ENCODE peak calls at places on chromosomes 12 and 14, in five cellular contexts. H is trophoblast cell, L is neuronal stem cell, I is H9, S is mesenchymal stem cell. O is an unnamed sample.

GRCh38 chr14:22532345-22533056 is 56.5 kb downstream of the DAD1 start:
- DNase-seq in H (no peak), L (no peak), I (no peak), S (peak), O (no peak)

GRCh38 chr14:60642790-60643397 is 6.4 kb downstream of the SIX1 start:
- DNase-seq in H (no peak), L (peak), I (no peak), S (no peak), O (peak)

GRCh38 chr12:7190268-7191055 is 976 bp downstream of the PEX5 start:
- DNase-seq in H (no peak), L (no peak), I (peak), S (peak), O (no peak)

GRCh38 chr12:84056-84455 is 17.5 kb downstream of the IQSEC3 start:
- DNase-seq in H (no peak), L (no peak), I (peak), S (no peak), O (no peak)

GRCh38 chr14:38116895-38117294 is 90.8 kb upstream of the SSTR1 start:
- DNase-seq in H (no peak), L (no peak), I (no peak), S (no peak), O (no peak)

GRCh38 chr14:95117937-95118726 is 39.2 kb downstream of the DICER1 start:
- DNase-seq in H (no peak), L (no peak), I (no peak), S (no peak), O (no peak)

GRCh38 chr12:51441583-51441982 is 17.0 kb downstream of the SLC4A8 start:
- DNase-seq in H (no peak), L (no peak), I (no peak), S (peak), O (no peak)

GRCh38 chr12:28974166-28974565 is 174.9 kb upstream of the FAR2 start:
- DNase-seq in H (no peak), L (no peak), I (no peak), S (peak), O (no peak)

GRCh38 chr12:9751204-9752144 is 9.2 kb downstream of the CD69 start:
- DNase-seq in H (no peak), L (no peak), I (no peak), S (peak), O (no peak)

GRCh38 chr12:69468237-69469026 is 1.8 kb upstream of the FRS2 start:
- DNase-seq in H (peak), L (no peak), I (no peak), S (no peak), O (no peak)

GRCh38 chr12:19165446-19165845 is 35.9 kb downstream of the PLEKHA5 start:
- DNase-seq in H (no peak), L (no peak), I (no peak), S (no peak), O (no peak)

GRCh38 chr12:132466241-132467188 is 23.4 kb upstream of the FBRSL1 start:
- DNase-seq in H (no peak), L (no peak), I (no peak), S (no peak), O (no peak)

GRCh38 chr12:24838531-24838950 is 110.4 kb downstream of the BCAT1 start:
- DNase-seq in H (peak), L (no peak), I (no peak), S (peak), O (no peak)

GRCh38 chr14:22849212-22849819 is 12.9 kb downstream of the MMP14 start:
- DNase-seq in H (no peak), L (no peak), I (no peak), S (peak), O (no peak)

GRCh38 chr14:78341827-78342389 is 171.7 kb downstream of the NRXN3 start:
- DNase-seq in H (no peak), L (no peak), I (no peak), S (no peak), O (no peak)

GRCh38 chr14:84975503-84975902 is 554.4 kb upstream of the FLRT2 start:
- DNase-seq in H (no peak), L (no peak), I (no peak), S (no peak), O (no peak)

GRCh38 chr12:120249875-120250795 is 15.4 kb downstream of the PXN start:
- DNase-seq in H (no peak), L (no peak), I (peak), S (peak), O (no peak)

GRCh38 chr12:108613548-108613947 is 15.7 kb upstream of the TMEM119 start:
- DNase-seq in H (peak), L (no peak), I (no peak), S (peak), O (no peak)

GRCh38 chr14:48251290-48251689 is 575.9 kb upstream of the MDGA2 start:
- DNase-seq in H (no peak), L (no peak), I (no peak), S (no peak), O (no peak)

GRCh38 chr14:61749867-61750266 is 12.4 kb upstream of the SNAPC1 start:
- DNase-seq in H (no peak), L (no peak), I (no peak), S (peak), O (no peak)

DNA sequence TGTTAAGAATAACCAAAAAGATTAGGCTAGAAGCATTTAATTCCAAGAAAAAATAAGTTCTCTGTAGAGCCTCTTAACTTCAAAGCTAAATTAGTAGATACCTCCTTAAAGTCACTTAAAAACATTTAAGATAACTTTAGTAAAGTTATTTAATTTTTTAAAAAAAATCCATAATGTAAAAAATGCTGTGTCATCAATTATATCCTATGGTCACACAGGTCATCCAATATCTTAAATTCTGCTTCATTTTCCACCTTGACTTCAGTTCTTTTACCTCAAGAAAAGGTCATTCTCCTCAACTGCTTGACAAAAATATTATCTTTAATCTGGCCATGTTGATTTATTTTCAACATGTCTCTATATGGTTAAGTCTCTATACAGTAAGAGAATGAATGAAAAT is 274.3 kb downstream of the PRKD1 start:
- DNase-seq in H (no peak), L (no peak), I (no peak), S (no peak), O (no peak)
- H2BK12ac ChIP-seq in H (no peak), L (no peak), I (no peak), S (no peak), O (no peak)

GRCh38 chr14:90383731-90384542 is 12.9 kb upstream of the CALM1 start:
- DNase-seq in H (peak), L (peak), I (peak), S (peak), O (no peak)

GRCh38 chr14:90381011-90381790 is 15.6 kb upstream of the CALM1 start:
- DNase-seq in H (no peak), L (no peak), I (no peak), S (peak), O (no peak)

GRCh38 chr14:90383126-90383730 is 13.6 kb upstream of the CALM1 start:
- DNase-seq in H (peak), L (peak), I (peak), S (peak), O (peak)

GRCh38 chr14:90381999-90382451 is 14.8 kb upstream of the CALM1 start:
- DNase-seq in H (no peak), L (no peak), I (peak), S (no peak), O (no peak)

GRCh38 chr14:90382491-90383125 is 14.2 kb upstream of the CALM1 start:
- DNase-seq in H (peak), L (no peak), I (no peak), S (peak), O (no peak)
- H2BK5ac ChIP-seq in H (peak), L (peak), I (no peak), S (peak), O (peak)

GRCh38 chr14:67831122-67831521 is 11.5 kb downstream of the RAD51B start:
- DNase-seq in H (no peak), L (no peak), I (no peak), S (no peak), O (no peak)
- H2BK12ac ChIP-seq in H (no peak), L (no peak), I (no peak), S (no peak), O (no peak)

GRCh38 chr12:76546889-76547288 is 12.7 kb downstream of the OSBPL8 start:
- DNase-seq in H (no peak), L (peak), I (no peak), S (no peak), O (no peak)
- H2BK5ac ChIP-seq in H (no peak), L (no peak), I (no peak), S (no peak), O (no peak)

GRCh38 chr12:33000016-33000415 is 103.4 kb upstream of the PKP2 start:
- DNase-seq in H (no peak), L (no peak), I (peak), S (no peak), O (no peak)
- H2BK12ac ChIP-seq in H (peak), L (no peak), I (no peak), S (no peak), O (no peak)

GRCh38 chr12:113190761-113191160 is 5.2 kb downstream of the RITA1 start:
- DNase-seq in H (no peak), L (no peak), I (peak), S (peak), O (no peak)
- H2BK5ac ChIP-seq in H (no peak), L (no peak), I (no peak), S (no peak), O (no peak)

DNA sequence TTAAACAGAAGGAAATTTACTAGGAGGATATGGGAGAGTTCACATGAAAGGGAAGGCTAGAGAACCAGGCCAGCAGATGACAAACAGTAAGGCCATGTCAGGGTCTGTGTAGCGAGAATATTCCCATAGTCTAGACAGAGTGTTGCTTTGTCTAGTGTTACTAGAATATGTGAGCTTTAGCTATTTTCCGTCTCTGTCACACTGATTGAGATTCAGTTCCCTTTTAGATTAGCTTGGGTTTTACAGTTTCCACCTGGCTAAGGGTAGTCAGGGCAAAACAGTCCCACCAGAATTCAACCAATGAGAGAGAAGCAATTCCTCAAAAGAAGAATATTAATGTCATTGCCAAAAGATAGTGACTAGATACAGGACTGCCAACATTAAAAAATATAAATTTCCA is 82.8 kb upstream of the MDM1 start:
- DNase-seq in H (no peak), L (no peak), I (no peak), S (no peak), O (no peak)
- H2BK12ac ChIP-seq in H (no peak), L (no peak), I (no peak), S (no peak), O (no peak)

DNA sequence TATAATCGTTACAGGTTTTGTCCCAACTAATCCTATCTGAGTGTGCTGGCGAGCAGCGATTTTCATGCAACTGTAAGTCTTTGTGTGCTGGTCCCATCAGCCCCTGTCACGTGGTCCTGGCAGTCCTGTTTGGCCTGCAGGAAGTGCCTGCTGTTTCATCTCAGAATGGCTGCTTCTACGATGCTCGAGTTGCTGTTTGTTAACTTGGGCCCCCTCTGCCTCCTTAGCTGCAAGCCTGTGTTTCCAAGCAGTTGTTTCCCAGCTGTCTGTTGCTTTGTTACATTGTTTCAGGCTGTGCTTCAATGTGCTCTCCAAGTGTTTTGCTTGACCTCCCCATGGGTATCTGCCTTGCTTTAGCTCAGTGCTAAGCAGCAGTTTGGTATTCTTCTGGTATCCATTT is 21.8 kb downstream of the TMTC2 start:
- DNase-seq in H (no peak), L (no peak), I (peak), S (no peak), O (peak)
- H2BK5ac ChIP-seq in H (no peak), L (no peak), I (no peak), S (no peak), O (no peak)

GRCh38 chr12:122216445-122216844 is 9.4 kb downstream of the DIABLO start:
- DNase-seq in H (no peak), L (no peak), I (no peak), S (no peak), O (no peak)
- H2BK12ac ChIP-seq in H (no peak), L (no peak), I (no peak), S (no peak), O (no peak)

GRCh38 chr14:104866451-104867370 is 1.6 kb downstream of the CEP170B start:
- DNase-seq in H (no peak), L (no peak), I (no peak), S (no peak), O (no peak)

GRCh38 chr14:104863923-104864266 is 1.2 kb upstream of the CEP170B start:
- DNase-seq in H (peak), L (no peak), I (no peak), S (no peak), O (no peak)

GRCh38 chr14:104865631-104866441 is 768 bp downstream of the CEP170B start:
- DNase-seq in H (peak), L (no peak), I (peak), S (peak), O (no peak)

GRCh38 chr14:104864267-104865068 is 600 bp upstream of the CEP170B start:
- DNase-seq in H (peak), L (peak), I (peak), S (no peak), O (peak)

GRCh38 chr14:104865069-104865630 is at the start of gene CEP170B:
- DNase-seq in H (peak), L (no peak), I (peak), S (peak), O (no peak)
- H2BK5ac ChIP-seq in H (peak), L (peak), I (no peak), S (no peak), O (peak)

O was measured in H1.